ENCODE peak calls at places on chromosomes 2 and 18, in seven cellular contexts. E is spleen; R is activated CD8-positive, alpha-beta T cell treated with anti-CD3 and anti-CD28 coated beads for 36 hours; Q is heart right ventricle; V is endothelial cell; I is GM13977; T is cardiac muscle cell. D is an unnamed sample.

GRCh38 chr2:19876751-19877150 is 25.0 kb downstream of the TTC32 start:
- DNase-seq in R (no peak), T (no peak), V (no peak), E (no peak), Q (no peak), I (no peak), D (no peak)

GRCh38 chr2:176781570-176782217 is 430.9 kb upstream of the HNRNPA3 start:
- DNase-seq in R (peak; percentile 7), I (no peak), Q (no peak), E (no peak), V (no peak), T (no peak), D (no peak)

GRCh38 chr2:8617590-8617989 is 64.3 kb upstream of the ID2 start:
- DNase-seq in V (no peak), Q (no peak), T (no peak), R (no peak), E (no peak), I (no peak), D (no peak)

GRCh38 chr2:217711236-217711635 is 291.6 kb downstream of the TNS1 start:
- DNase-seq in E (no peak), V (no peak), R (no peak), I (no peak), T (peak; percentile 36), Q (no peak), D (no peak)

GRCh38 chr2:150548527-150548926 is 61.1 kb upstream of the RND3 start:
- DNase-seq in I (peak; percentile 20), T (peak; percentile 49), Q (no peak), V (no peak), R (peak; percentile 4), E (no peak), D (no peak)

GRCh38 chr2:186307871-186308270 is 178.2 kb upstream of the ZC3H15 start:
- DNase-seq in Q (no peak), T (no peak), R (no peak), E (no peak), I (no peak), V (no peak), D (no peak)

GRCh38 chr18:63085611-63086010 is 234.0 kb downstream of the BCL2 start:
- DNase-seq in E (no peak), I (no peak), T (no peak), V (no peak), R (no peak), Q (no peak), D (no peak)

GRCh38 chr2:142217804-142218203 is 87.0 kb upstream of the LRP1B start:
- DNase-seq in R (no peak), Q (no peak), T (no peak), I (no peak), E (no peak), V (no peak), D (no peak)

GRCh38 chr2:63047534-63048281 is 2.9 kb upstream of the OTX1 start:
- DNase-seq in R (peak; percentile 41), E (peak; percentile 83), Q (no peak), T (no peak), V (peak; percentile 46), I (peak; percentile 47), D (no peak)

DNA sequence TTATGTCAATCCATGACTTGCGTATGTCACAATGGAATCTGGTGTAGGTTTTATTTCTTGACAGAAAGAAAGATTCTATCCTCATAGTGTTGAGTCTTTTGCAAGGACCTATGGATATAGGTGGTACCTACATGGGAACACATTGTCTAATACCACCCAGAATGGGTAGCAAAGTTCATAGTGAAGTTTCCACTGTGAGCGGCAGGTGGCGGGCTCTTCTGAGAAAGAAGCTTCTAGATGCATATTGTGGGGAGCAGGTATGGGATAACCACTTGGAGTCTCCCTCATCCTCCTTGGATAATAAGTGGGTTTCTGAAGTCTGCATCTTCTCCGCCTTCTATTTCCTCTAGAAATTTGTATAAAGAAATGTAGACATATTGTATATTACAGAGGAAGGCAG is 44.9 kb downstream of the LINC00305 start:
- DNase-seq in T (no peak), V (no peak), Q (no peak), I (no peak), R (no peak), E (no peak), D (no peak)
- TF ChIP-seq CTCF in T (no peak), V (no peak), Q (no peak), I (peak; percentile 5), R (no peak), E (no peak), D (no peak)

DNA sequence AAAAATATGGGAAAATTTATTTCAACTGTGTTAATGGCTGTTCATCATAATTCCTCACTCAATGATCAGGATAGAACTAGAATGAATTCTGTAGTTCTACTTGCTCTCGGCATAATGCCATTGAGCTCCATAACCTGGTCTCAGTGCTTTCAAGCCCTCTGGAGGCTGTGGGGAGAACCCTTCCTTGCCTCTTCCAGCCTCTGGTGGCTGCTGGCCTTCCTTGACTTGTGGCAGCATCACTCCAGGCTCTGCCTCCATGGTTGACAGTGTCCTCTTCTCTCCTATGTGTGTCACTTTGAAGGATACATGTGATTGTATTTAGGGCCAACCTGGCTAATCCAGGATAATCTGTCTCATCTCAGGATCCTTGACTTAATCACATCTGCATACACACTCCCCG is 26.9 kb upstream of the CABYR start:
- DNase-seq in Q (no peak), E (no peak), I (no peak), R (no peak), V (no peak), T (no peak), D (no peak)
- TF ChIP-seq CTCF in Q (no peak), E (no peak), I (no peak), R (no peak), V (no peak), T (no peak), D (no peak)

GRCh38 chr2:110854355-110855081 is 122.1 kb downstream of the ACOXL start:
- DNase-seq in I (no peak), T (no peak), R (no peak), E (no peak), V (no peak), Q (no peak), D (no peak)
- TF ChIP-seq CTCF in I (peak; percentile 46), T (peak; percentile 38), R (no peak), E (peak; percentile 19), V (peak; percentile 56), Q (no peak), D (no peak)

DNA sequence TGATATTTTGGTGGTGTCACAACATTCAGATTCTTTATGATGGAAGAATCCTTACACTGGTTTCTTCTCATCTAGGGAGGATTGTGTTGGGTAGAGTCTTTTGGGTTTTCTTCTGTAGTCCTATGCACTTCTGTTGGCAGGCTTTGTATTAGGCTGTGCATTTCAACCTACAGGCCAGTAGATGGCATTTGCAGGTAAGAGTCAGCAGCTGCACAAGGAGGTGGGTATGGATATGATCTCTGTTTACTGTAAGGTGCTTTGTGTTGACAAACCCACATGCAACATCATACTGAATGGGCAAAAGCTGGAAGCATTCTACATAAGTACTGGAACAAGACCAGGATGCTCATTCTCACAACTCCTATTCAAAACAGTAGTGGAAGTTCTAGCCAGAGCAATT is 656.8 kb downstream of the METTL4 start:
- DNase-seq in R (no peak), Q (no peak), V (no peak), T (peak; percentile 28), E (no peak), I (peak; percentile 6), D (no peak)
- TF ChIP-seq CTCF in R (no peak), Q (no peak), V (no peak), T (peak; percentile 25), E (no peak), I (peak; percentile 29), D (no peak)

DNA sequence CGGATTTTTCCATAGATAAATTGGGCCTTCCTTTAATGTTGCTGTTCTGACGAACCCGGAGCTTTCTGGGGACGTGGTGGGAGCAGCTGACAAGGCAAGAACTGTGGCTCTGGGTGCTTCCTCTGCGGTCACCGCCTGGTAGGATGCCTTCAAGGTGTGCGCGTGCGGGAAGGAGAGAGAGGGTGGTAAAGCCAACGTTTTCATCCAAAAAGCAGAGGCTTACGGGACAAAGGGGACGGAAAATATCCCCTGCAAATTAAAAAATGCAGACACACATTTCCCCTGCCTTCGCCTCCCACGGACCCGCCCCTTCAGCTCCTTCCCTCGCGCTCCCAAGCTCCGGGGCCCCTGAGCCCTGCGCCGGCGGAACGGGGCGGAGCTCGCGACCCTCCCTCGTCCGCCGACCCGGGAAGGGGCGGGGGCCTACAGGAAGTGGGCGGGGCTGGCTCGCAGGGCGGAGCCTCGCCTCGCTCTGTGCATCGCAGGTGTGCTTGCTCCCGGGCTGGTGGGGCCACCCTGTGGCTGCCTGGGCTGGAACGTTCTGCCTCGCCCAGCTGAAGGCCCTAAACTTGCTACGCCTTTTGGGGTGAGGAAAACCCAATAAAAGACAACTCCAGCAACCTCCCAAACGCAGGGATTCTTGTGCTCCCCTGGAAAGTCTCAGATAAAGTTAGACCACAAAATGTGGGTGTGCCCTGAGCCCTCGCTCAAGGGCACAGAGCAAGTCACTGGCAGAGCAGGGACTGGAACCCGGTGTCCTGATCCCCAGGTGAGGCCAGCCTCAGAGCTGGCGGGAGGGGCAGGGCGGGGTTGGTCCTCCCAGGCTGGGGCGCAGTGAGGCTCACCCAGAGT is 25.4 kb upstream of the SLC66A3 start:
- DNase-seq in R (peak; percentile 77), E (peak; percentile 94), V (peak; percentile 75), T (peak; percentile 32), I (peak; percentile 76), Q (peak; percentile 62), D (no peak)
- TF ChIP-seq CTCF in R (peak; percentile 41), E (peak; percentile 62), V (peak; percentile 22), T (peak; percentile 26), I (peak; percentile 59), Q (peak; percentile 42), D (peak; percentile 53)

GRCh38 chr2:169625781-169626180 is 41.6 kb downstream of the PPIG start:
- DNase-seq in Q (no peak), V (no peak), R (no peak), I (no peak), E (no peak), T (no peak), D (no peak)
- TF ChIP-seq CTCF in Q (no peak), V (no peak), R (no peak), I (no peak), E (no peak), T (no peak), D (no peak)

GRCh38 chr2:121839584-121839983 is 84.1 kb downstream of the TSN start:
- DNase-seq in R (no peak), V (no peak), T (no peak), I (no peak), Q (no peak), E (no peak), D (no peak)
- TF ChIP-seq CTCF in R (no peak), V (no peak), T (no peak), I (no peak), Q (no peak), E (no peak), D (no peak)

GRCh38 chr2:203858176-203858575 is 9.4 kb upstream of the CTLA4 start:
- DNase-seq in E (no peak), V (no peak), T (no peak), I (no peak), Q (no peak), R (peak; percentile 55), D (no peak)
- TF ChIP-seq CTCF in E (no peak), V (no peak), T (no peak), I (no peak), Q (no peak), R (no peak), D (no peak)

D was measured in esophagus squamous epithelium.